ENCODE peak calls at places on chromosome 4, in four cellular contexts. Y is ovary, F is fibroblast of lung, Z is cardiac muscle cell. S is an unnamed sample.

GRCh38 chr4:150816491-150816890 is 198.6 kb downstream of the LRBA start:
- DNase-seq in Y (no peak), F (peak), Z (peak), S (no peak)

GRCh38 chr4:5717449-5718158 is 6.6 kb downstream of the EVC start:
- DNase-seq in Y (no peak), F (no peak), Z (no peak), S (no peak)

GRCh38 chr4:178448372-178449040 is 1006.3 kb upstream of the AGA start:
- DNase-seq in Y (no peak), F (no peak), Z (no peak), S (no peak)

GRCh38 chr4:114019276-114019971 is 40.0 kb upstream of the ARSJ start:
- DNase-seq in Y (no peak), F (peak), Z (peak), S (no peak)

GRCh38 chr4:57425610-57426009 is 315.4 kb upstream of the IGFBP7 start:
- DNase-seq in Y (no peak), F (peak), Z (no peak), S (no peak)

GRCh38 chr4:136311774-136312173 is 1220.5 kb downstream of the PCDH18 start:
- DNase-seq in Y (no peak), F (no peak), Z (no peak), S (no peak)

GRCh38 chr4:145565328-145565727 is 53.9 kb upstream of the MMAA start:
- DNase-seq in Y (no peak), F (no peak), Z (no peak), S (no peak)

GRCh38 chr4:167176723-167177367 is 57.4 kb downstream of the SPOCK3 start:
- DNase-seq in Y (no peak), F (no peak), Z (no peak), S (no peak)

GRCh38 chr4:97747945-97748344 is 395.3 kb downstream of the STPG2 start:
- DNase-seq in Y (no peak), F (no peak), Z (no peak), S (no peak)

GRCh38 chr4:74615411-74615810 is 170.5 kb downstream of the AREG start:
- DNase-seq in Y (no peak), F (no peak), Z (no peak), S (no peak)

GRCh38 chr4:78069309-78069708 is 12.2 kb downstream of the FRAS1 start:
- DNase-seq in Y (no peak), F (no peak), Z (no peak), S (no peak)

GRCh38 chr4:48853604-48854394 is 22.9 kb downstream of the OCIAD1 start:
- DNase-seq in Y (no peak), F (no peak), Z (no peak), S (no peak)

GRCh38 chr4:114028071-114028470 is 48.6 kb upstream of the ARSJ start:
- DNase-seq in Y (no peak), F (no peak), Z (peak), S (no peak)

GRCh38 chr4:78057600-78058560 is 757 bp downstream of the FRAS1 start:
- DNase-seq in Y (peak), F (peak), Z (peak), S (peak)

GRCh38 chr4:145609494-145610427 is 9.4 kb upstream of the MMAA start:
- DNase-seq in Y (peak), F (peak), Z (peak), S (peak)

GRCh38 chr4:39353478-39354177 is 12.5 kb downstream of the RFC1 start:
- DNase-seq in Y (no peak), F (peak), Z (peak), S (no peak)

GRCh38 chr4:152970102-152970820 is 34.1 kb downstream of the FHDC1 start:
- DNase-seq in Y (no peak), F (peak), Z (no peak), S (no peak)

GRCh38 chr4:174654634-174655033 is 132.3 kb upstream of the HPGD start:
- DNase-seq in Y (no peak), F (no peak), Z (no peak), S (no peak)

GRCh38 chr4:20020049-20020448 is 231.7 kb upstream of the SLIT2 start:
- DNase-seq in Y (no peak), F (no peak), Z (no peak), S (no peak)

GRCh38 chr4:89109841-89110540 is 1.3 kb upstream of the TIGD2 start:
- DNase-seq in Y (no peak), F (no peak), Z (no peak), S (no peak)

GRCh38 chr4:79308087-79308486 is 17.8 kb downstream of the NAA11 start:
- DNase-seq in Y (no peak), F (no peak), Z (no peak), S (no peak)

GRCh38 chr4:109011241-109012031 is 248.6 kb upstream of the ETNPPL start:
- DNase-seq in Y (no peak), F (peak), Z (peak), S (no peak)

GRCh38 chr4:111070390-111070789 is 447.5 kb upstream of the PITX2 start:
- DNase-seq in Y (no peak), F (no peak), Z (no peak), S (no peak)

GRCh38 chr4:102901804-102902203 is 33.0 kb downstream of the CISD2 start:
- DNase-seq in Y (no peak), F (no peak), Z (no peak), S (no peak)
- TF ChIP-seq CTCF in Y (no peak), F (no peak), Z (no peak), S (no peak)

GRCh38 chr4:7275490-7276154 is 83.3 kb downstream of the SORCS2 start:
- DNase-seq in Y (no peak), F (no peak), Z (no peak), S (no peak)
- TF ChIP-seq CTCF in Y (no peak), F (no peak), Z (no peak), S (no peak)

DNA sequence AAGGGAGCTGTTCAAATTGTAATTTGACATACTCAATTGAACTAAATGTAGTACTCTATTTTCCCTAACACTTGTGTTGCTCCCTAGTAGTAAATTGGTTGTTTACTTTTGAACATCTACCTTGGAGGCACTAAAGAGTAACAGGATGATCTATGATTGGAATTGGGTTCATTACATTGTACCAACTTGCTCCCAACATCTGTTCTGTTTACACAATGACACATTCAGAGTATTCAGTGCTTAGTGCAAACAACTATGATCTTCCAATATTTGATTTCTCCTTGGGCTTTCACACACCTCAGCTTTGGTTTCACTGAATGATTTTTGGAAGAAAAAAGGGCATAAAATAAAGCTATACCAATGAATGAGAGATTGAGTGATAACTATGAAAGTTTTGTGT is 121.8 kb downstream of the CORIN start:
- DNase-seq in Y (no peak), F (no peak), Z (no peak), S (no peak)
- TF ChIP-seq CTCF in Y (no peak), F (no peak), Z (no peak), S (no peak)

DNA sequence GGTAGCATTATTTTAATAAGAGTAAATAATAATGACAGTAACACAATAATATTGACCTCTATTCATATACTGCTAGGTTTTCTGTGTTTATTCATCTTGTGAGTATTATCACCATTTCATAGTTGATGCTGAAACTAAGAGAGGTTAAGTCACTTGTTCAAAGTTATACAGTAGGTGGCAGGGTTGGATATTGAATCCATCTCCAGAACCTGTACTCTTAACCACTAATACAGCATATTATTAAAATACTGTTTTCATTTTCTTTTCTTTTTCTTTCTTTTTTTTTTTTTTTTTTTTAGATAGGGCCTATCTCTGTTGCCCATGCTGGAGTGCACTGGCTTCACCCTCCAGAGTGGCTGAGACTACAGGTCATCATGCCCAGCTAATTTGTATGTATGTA is 7.1 kb upstream of the ELF2 start:
- DNase-seq in Y (no peak), F (peak), Z (peak), S (no peak)
- TF ChIP-seq CTCF in Y (no peak), F (peak), Z (peak), S (no peak)

GRCh38 chr4:126733301-126733700 is 899.5 kb upstream of the INTU start:
- DNase-seq in Y (no peak), F (peak), Z (no peak), S (no peak)
- TF ChIP-seq CTCF in Y (no peak), F (no peak), Z (no peak), S (no peak)

GRCh38 chr4:69823048-69823447 is 36.9 kb downstream of the SULT1E1 start:
- DNase-seq in Y (no peak), F (no peak), Z (no peak), S (no peak)

GRCh38 chr4:69818060-69818639 is 41.8 kb downstream of the SULT1E1 start:
- DNase-seq in Y (no peak), F (no peak), Z (no peak), S (no peak)

GRCh38 chr4:69822198-69822597 is 37.7 kb downstream of the SULT1E1 start:
- DNase-seq in Y (no peak), F (no peak), Z (no peak), S (no peak)

GRCh38 chr4:69828828-69829227 is 31.1 kb downstream of the SULT1E1 start:
- DNase-seq in Y (no peak), F (peak), Z (peak), S (no peak)

GRCh38 chr4:69823481-69824186 is 36.3 kb downstream of the SULT1E1 start:
- DNase-seq in Y (no peak), F (no peak), Z (peak), S (peak)
- TF ChIP-seq CTCF in Y (no peak), F (peak), Z (peak), S (no peak)

GRCh38 chr4:100168521-100168920 is 21.7 kb downstream of the DDIT4L start:
- DNase-seq in Y (no peak), F (peak), Z (peak), S (no peak)

GRCh38 chr4:100162027-100162685 is 28.1 kb downstream of the DDIT4L start:
- DNase-seq in Y (no peak), F (no peak), Z (no peak), S (peak)

GRCh38 chr4:100165809-100166208 is 24.5 kb downstream of the DDIT4L start:
- DNase-seq in Y (no peak), F (peak), Z (no peak), S (no peak)

GRCh38 chr4:100166297-100167034 is 23.8 kb downstream of the DDIT4L start:
- DNase-seq in Y (no peak), F (no peak), Z (no peak), S (no peak)

GRCh38 chr4:100164808-100165760 is 25.2 kb downstream of the DDIT4L start:
- DNase-seq in Y (no peak), F (no peak), Z (no peak), S (no peak)
- TF ChIP-seq CTCF in Y (no peak), F (no peak), Z (no peak), S (no peak)